ENCODE peak calls at places on chromosomes 3 and 15, in six cellular contexts. T is heart right ventricle, B is brain microvascular endothelial cell, U is right lobe of liver, C is heart left ventricle, W is cardiac muscle cell. M is an unnamed sample. For H3K27me3, the result is how much of the 10 kb centered on the place peaks cover.

GRCh38 chr15:92634046-92634445 is 21.5 kb downstream of the FAM174B start:
- DNase-seq in T (no peak), B (no peak), U (no peak), C (no peak), W (no peak), M (no peak)

GRCh38 chr15:76987896-76988860 is 6.7 kb upstream of the PSTPIP1 start:
- DNase-seq in T (peak), B (no peak), U (peak), C (peak), W (no peak), M (peak)

GRCh38 chr15:26773917-26774316 is 1.1 kb upstream of the GABRB3 start:
- DNase-seq in T (no peak), B (no peak), U (no peak), C (no peak), W (no peak), M (no peak)

GRCh38 chr3:98914210-98915080 is 12.9 kb upstream of the DCBLD2 start:
- DNase-seq in T (no peak), B (no peak), U (peak), C (no peak), W (no peak), M (peak)

GRCh38 chr15:80449825-80450224 is 45.6 kb downstream of the ARNT2 start:
- DNase-seq in T (no peak), B (no peak), U (no peak), C (no peak), W (no peak), M (no peak)

GRCh38 chr15:78676424-78677110 is 35.6 kb upstream of the CHRNB4 start:
- DNase-seq in T (no peak), B (no peak), U (no peak), C (no peak), W (no peak), M (no peak)

GRCh38 chr3:84440306-84440705 is 518.5 kb upstream of the CADM2 start:
- DNase-seq in T (no peak), B (no peak), U (no peak), C (no peak), W (no peak), M (no peak)

GRCh38 chr15:69602921-69603320 is 150.3 kb downstream of the RPLP1 start:
- DNase-seq in T (no peak), B (no peak), U (no peak), C (no peak), W (no peak), M (peak)

GRCh38 chr15:88664151-88664778 is 25.4 kb downstream of the ISG20 start:
- DNase-seq in T (no peak), B (no peak), U (no peak), C (no peak), W (peak), M (no peak)

GRCh38 chr3:193946945-193947344 is 189.0 kb upstream of the HES1 start:
- DNase-seq in T (no peak), B (no peak), U (no peak), C (no peak), W (no peak), M (no peak)

GRCh38 chr3:193944161-193944884 is 191.6 kb upstream of the HES1 start:
- DNase-seq in T (no peak), B (no peak), U (no peak), C (no peak), W (no peak), M (no peak)

GRCh38 chr3:193948459-193948858 is 187.5 kb upstream of the HES1 start:
- DNase-seq in T (no peak), B (no peak), U (no peak), C (no peak), W (no peak), M (no peak)

GRCh38 chr3:193945126-193945525 is 190.8 kb upstream of the HES1 start:
- DNase-seq in T (no peak), B (no peak), U (no peak), C (no peak), W (peak), M (no peak)

GRCh38 chr3:193947636-193948035 is 188.3 kb upstream of the HES1 start:
- DNase-seq in T (no peak), B (no peak), U (no peak), C (no peak), W (no peak), M (no peak)
- H3K27me3 ChIP-seq in T (under half), B (under half), U (under half), C (under half), W (under half), M (under half)

GRCh38 chr15:43213466-43213865 is 7.4 kb downstream of the EPB42 start:
- DNase-seq in T (no peak), B (no peak), U (no peak), C (no peak), W (no peak), M (no peak)
- H3K27me3 ChIP-seq in T (under half), B (under half), U (under half), C (under half), W (under half), M (under half)

DNA sequence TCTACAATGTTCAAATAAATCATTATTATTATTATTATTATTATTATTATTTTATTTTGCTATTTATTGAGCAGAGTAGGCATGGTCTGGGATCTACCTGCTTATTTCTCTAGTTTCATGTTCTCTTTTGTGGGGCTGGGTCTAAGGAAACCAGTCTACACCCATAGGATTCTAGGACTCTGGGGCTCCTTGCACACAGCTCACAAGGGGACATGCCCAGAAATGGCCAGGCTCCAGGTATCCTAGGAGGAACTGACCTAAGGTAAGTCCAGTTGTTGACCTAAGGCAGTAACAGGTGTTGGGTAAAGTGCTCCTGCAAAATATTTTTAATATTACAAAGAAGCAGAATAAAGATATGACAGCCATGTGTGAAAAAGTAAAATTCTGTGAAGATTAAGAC is 149.6 kb upstream of the TBL1XR1 start:
- DNase-seq in T (no peak), B (no peak), U (no peak), C (no peak), W (no peak), M (no peak)
- H3K27me3 ChIP-seq in T (under half), B (under half), U (under half), C (under half), W (under half), M (under half)

DNA sequence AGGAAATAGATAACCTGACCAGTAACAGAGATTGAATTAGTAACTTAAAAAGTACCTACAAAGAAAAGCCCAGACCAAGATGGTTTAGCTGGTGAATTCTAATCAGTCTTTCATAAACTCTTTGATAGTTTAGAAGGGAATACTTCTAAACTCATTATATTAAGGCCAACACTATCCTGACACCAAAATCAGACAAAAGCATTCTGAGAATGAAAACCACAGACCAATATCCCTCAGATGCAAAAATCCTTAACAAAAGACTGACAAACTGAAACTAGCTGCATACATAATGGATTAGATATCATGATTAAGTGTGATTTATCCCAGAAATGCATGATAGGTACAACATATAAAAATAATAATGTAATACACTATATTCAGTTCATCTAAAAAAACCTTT is 115.6 kb downstream of the RFX7 start:
- DNase-seq in T (no peak), B (no peak), U (no peak), C (no peak), W (no peak), M (no peak)
- H3K27me3 ChIP-seq in T (under half), B (under half), U (under half), C (under half), W (under half), M (under half)

DNA sequence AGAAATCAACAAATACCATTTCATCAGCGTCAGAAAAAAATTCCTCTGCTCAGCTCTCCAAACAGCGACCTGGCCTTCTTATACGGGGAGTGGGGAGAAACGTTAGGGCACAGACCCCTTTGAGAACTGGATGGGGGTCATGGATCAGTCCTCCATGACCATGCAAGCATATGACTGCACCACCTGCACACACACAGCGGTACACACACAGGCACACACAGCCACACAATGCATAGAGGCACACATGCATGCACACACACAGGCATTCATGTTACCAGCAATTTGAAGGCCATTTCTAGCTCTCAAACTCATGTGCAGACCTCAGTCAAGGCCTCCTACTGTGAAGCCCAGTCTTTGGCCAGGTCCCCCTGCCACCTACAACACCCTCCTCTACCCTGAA is 50.2 kb downstream of the SLC41A3 start:
- DNase-seq in T (no peak), B (no peak), U (no peak), C (no peak), W (no peak), M (no peak)
- H3K27me3 ChIP-seq in T (under half), B (under half), U (under half), C (under half), W (under half), M (under half)

GRCh38 chr15:50116477-50116876 is 2.6 kb downstream of the ATP8B4 start:
- DNase-seq in T (no peak), B (no peak), U (no peak), C (no peak), W (peak), M (no peak)
- H3K27me3 ChIP-seq in T (under half), B (under half), U (under half), C (under half), W (under half), M (under half)

GRCh38 chr15:25065876-25066275 is 111.1 kb downstream of the SNRPN start:
- DNase-seq in T (no peak), B (no peak), U (no peak), C (no peak), W (no peak), M (no peak)

GRCh38 chr15:25067725-25068309 is 113.0 kb downstream of the SNRPN start:
- DNase-seq in T (no peak), B (no peak), U (no peak), C (no peak), W (no peak), M (no peak)

GRCh38 chr15:25066708-25067107 is 111.9 kb downstream of the SNRPN start:
- DNase-seq in T (no peak), B (no peak), U (no peak), C (no peak), W (no peak), M (no peak)

GRCh38 chr15:25062551-25063430 is 108.0 kb downstream of the SNRPN start:
- DNase-seq in T (no peak), B (no peak), U (no peak), C (no peak), W (no peak), M (peak)

DNA sequence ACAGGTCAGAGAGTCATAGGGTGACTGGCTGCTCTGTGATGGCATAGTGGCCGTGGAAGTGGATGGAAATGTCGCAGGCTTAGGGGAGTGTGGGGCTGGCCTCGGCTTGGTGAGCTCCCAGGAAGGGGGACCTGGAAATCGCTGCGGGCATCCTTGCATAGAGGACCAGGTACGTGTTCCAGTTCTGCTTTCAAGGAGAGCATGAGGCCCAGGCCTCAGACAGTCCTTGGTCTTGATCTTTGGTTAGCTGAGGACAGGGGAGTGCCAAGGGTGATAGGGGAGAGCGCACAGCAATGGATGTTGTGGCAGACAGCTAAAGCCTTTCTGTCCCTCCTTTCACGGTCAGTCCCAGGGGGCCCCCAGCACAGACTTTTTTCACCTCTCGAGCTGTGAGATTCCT is 110.5 kb downstream of the SNRPN start:
- DNase-seq in T (no peak), B (no peak), U (no peak), C (no peak), W (no peak), M (peak)
- H3K27me3 ChIP-seq in T (under half), B (under half), U (under half), C (under half), W (under half), M (under half)

GRCh38 chr3:126311338-126311978 is 45.8 kb downstream of the KLF15 start:
- DNase-seq in T (no peak), B (no peak), U (no peak), C (peak), W (no peak), M (no peak)
- H3K27me3 ChIP-seq in T (under half), B (under half), U (under half), C (under half), W (under half), M (under half)

DNA sequence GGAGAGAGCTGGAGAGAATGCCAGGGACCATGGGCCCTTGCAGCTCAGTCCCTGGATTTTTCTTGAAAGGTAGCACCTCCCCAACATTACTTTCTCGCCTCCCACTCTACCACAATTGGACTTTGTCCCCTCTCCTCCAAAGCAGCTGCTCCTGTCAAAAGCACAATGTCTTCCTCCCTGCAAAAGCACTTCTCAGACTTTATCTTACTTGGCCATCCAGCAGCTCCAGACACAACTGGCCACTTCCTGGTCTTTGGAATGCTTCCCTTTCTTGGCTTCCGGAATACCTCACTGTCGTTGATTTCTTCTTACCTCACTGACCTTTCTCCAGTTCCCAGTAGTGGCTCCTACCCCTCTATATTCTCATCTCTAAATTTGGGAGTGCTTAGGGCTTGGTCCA is 134.6 kb upstream of the PROK2 start:
- DNase-seq in T (no peak), B (no peak), U (no peak), C (no peak), W (no peak), M (no peak)
- H3K27me3 ChIP-seq in T (under half), B (under half), U (under half), C (under half), W (under half), M (under half)

GRCh38 chr3:10875914-10876313 is 59.9 kb downstream of the SLC6A11 start:
- DNase-seq in T (no peak), B (no peak), U (no peak), C (no peak), W (no peak), M (no peak)
- H3K27me3 ChIP-seq in T (under half), B (under half), U (under half), C (under half), W (under half), M (under half)